ENCODE peak calls at places on chromosomes 5 and 9, in five cellular contexts. One of them, this sample, is unnamed.

GRCh38 chr5:63201738-63202137 is 623.1 kb downstream of the LRRC70 start:
- DNase-seq in WTC11: no peak
- DNase-seq in fibroblast of lung: peak
- DNase-seq in H9: no peak
- DNase-seq in NCI-H1436 treated with DMSO at 0.1 percent for 48 hours: no peak
- DNase-seq in this sample: no peak

GRCh38 chr5:166369326-166369725 is 1922.1 kb upstream of the WWC1 start:
- DNase-seq in WTC11: no peak
- DNase-seq in fibroblast of lung: peak
- DNase-seq in H9: no peak
- DNase-seq in NCI-H1436 treated with DMSO at 0.1 percent for 48 hours: no peak
- DNase-seq in this sample: no peak

GRCh38 chr9:129620669-129621295 is at the start of gene C9orf50:
- DNase-seq in fibroblast of lung: no peak
- DNase-seq in WTC11: no peak
- DNase-seq in H9: no peak
- DNase-seq in NCI-H1436 treated with DMSO at 0.1 percent for 48 hours: peak
- DNase-seq in this sample: peak

GRCh38 chr5:1725641-1726468 is 73.8 kb downstream of the MRPL36 start:
- DNase-seq in NCI-H1436 treated with DMSO at 0.1 percent for 48 hours: no peak
- DNase-seq in WTC11: peak
- DNase-seq in fibroblast of lung: no peak
- DNase-seq in H9: peak
- DNase-seq in this sample: no peak

GRCh38 chr5:68333649-68334549 is 118.3 kb downstream of the PIK3R1 start:
- DNase-seq in H9: no peak
- DNase-seq in WTC11: no peak
- DNase-seq in NCI-H1436 treated with DMSO at 0.1 percent for 48 hours: no peak
- DNase-seq in fibroblast of lung: peak
- DNase-seq in this sample: no peak

GRCh38 chr9:95131023-95131943 is 186.2 kb downstream of the FANCC start:
- DNase-seq in NCI-H1436 treated with DMSO at 0.1 percent for 48 hours: no peak
- DNase-seq in H9: peak
- DNase-seq in WTC11: peak
- DNase-seq in fibroblast of lung: peak
- DNase-seq in this sample: peak

GRCh38 chr9:219670-220365 is 5.2 kb downstream of the DOCK8 start:
- DNase-seq in fibroblast of lung: no peak
- DNase-seq in NCI-H1436 treated with DMSO at 0.1 percent for 48 hours: no peak
- DNase-seq in H9: no peak
- DNase-seq in WTC11: no peak
- DNase-seq in this sample: no peak

GRCh38 chr5:168006473-168007130 is 284.8 kb upstream of the WWC1 start:
- DNase-seq in H9: no peak
- DNase-seq in WTC11: no peak
- DNase-seq in NCI-H1436 treated with DMSO at 0.1 percent for 48 hours: no peak
- DNase-seq in fibroblast of lung: peak
- DNase-seq in this sample: no peak

GRCh38 chr5:112918136-112918535 is 3.9 kb downstream of the REEP5 start:
- DNase-seq in NCI-H1436 treated with DMSO at 0.1 percent for 48 hours: no peak
- DNase-seq in H9: no peak
- DNase-seq in WTC11: no peak
- DNase-seq in fibroblast of lung: no peak
- DNase-seq in this sample: no peak

GRCh38 chr9:124770359-124771020 is 621 bp downstream of the NR6A1 start:
- DNase-seq in NCI-H1436 treated with DMSO at 0.1 percent for 48 hours: no peak
- DNase-seq in fibroblast of lung: no peak
- DNase-seq in WTC11: peak
- DNase-seq in H9: no peak
- DNase-seq in this sample: peak

This sample was measured in glutamatergic neuron.